ENCODE peak calls at places on chromosomes 4 and X, in seven cellular contexts. I is RWPE1; T is fibroblast of mammary gland; Q is activated CD4-positive, alpha-beta T cell treated with anti-CD3 and anti-CD28 coated beads for 4 hours; Z is dorsolateral prefrontal cortex; K is NB4; N is iPS-NIHi11. P is an unnamed sample.

GRCh38 chr4:77473509-77473908 is 132.1 kb upstream of the CXCL13 start:
- DNase-seq in I (no peak), N (peak; percentile 75), Z (no peak), T (peak; percentile 35), Q (no peak), K (peak; percentile 28), P (peak; percentile 37)

GRCh38 chr4:106494066-106494465 is 125.5 kb upstream of the GIMD1 start:
- DNase-seq in N (no peak), T (peak; percentile 76), Q (no peak), Z (no peak), K (no peak), I (no peak), P (no peak)

GRCh38 chrX:110746014-110746413 is 49.6 kb downstream of the CHRDL1 start:
- DNase-seq in T (no peak), I (no peak), K (no peak), N (no peak), Q (no peak), Z (no peak), P (peak; percentile 14)

GRCh38 chr4:166008510-166008909 is 135.5 kb downstream of the TLL1 start:
- DNase-seq in N (no peak), Z (no peak), I (no peak), T (no peak), Q (no peak), K (no peak), P (no peak)

GRCh38 chrX:140815868-140816267 is 106.3 kb downstream of the LINC00632 start:
- DNase-seq in T (peak; percentile 24), Q (no peak), N (no peak), Z (no peak), I (peak; percentile 5), K (peak; percentile 0), P (no peak)

GRCh38 chr4:185740471-185740873 is 71.5 kb downstream of the SORBS2 start:
- DNase-seq in N (no peak), Q (no peak), K (no peak), Z (no peak), I (no peak), T (no peak), P (no peak)

GRCh38 chr4:4216668-4217067 is 10.1 kb downstream of the OTOP1 start:
- DNase-seq in N (no peak), T (peak; percentile 23), Q (no peak), Z (no peak), I (peak; percentile 6), K (no peak), P (no peak)

GRCh38 chr4:152996101-152996500 is 60.0 kb downstream of the FHDC1 start:
- DNase-seq in N (no peak), Z (no peak), Q (no peak), K (no peak), I (no peak), T (no peak), P (no peak)

GRCh38 chr4:173766231-173766630 is 236.2 kb upstream of the HAND2 start:
- DNase-seq in T (no peak), Q (no peak), N (no peak), Z (no peak), I (no peak), K (no peak), P (no peak)

GRCh38 chr4:153474251-153474650 is 8.1 kb downstream of the TMEM131L start:
- DNase-seq in N (no peak), K (no peak), Q (no peak), Z (no peak), T (no peak), I (no peak), P (no peak)

GRCh38 chr4:119542575-119542974 is 86.0 kb downstream of the PDE5A start:
- DNase-seq in T (no peak), Z (no peak), Q (no peak), I (no peak), K (no peak), N (no peak), P (no peak)

GRCh38 chr4:130043796-130044195 is 947.8 kb downstream of the C4orf33 start:
- DNase-seq in Q (no peak), N (no peak), I (no peak), T (peak; percentile 13), K (no peak), Z (no peak), P (no peak)

GRCh38 chrX:789096-789495 is 158.5 kb downstream of the SHOX start:
- DNase-seq in T (no peak), K (no peak), I (no peak), Z (no peak), N (no peak), Q (no peak), P (peak; percentile 57)

GRCh38 chrX:100819534-100819836 is 706 bp upstream of the CSTF2 start:
- DNase-seq in K (no peak), Z (peak; percentile 3), T (no peak), I (no peak), Q (no peak), N (no peak), P (no peak)

GRCh38 chrX:45592067-45592466 is 391.4 kb upstream of the DIPK2B start:
- DNase-seq in Z (no peak), K (no peak), T (no peak), Q (no peak), I (no peak), N (no peak), P (no peak)

GRCh38 chr4:149279790-149280189 is 535.9 kb downstream of the IQCM start:
- DNase-seq in Q (no peak), Z (no peak), N (no peak), K (no peak), I (no peak), T (peak; percentile 17), P (no peak)

GRCh38 chr4:78074747-78075146 is 17.6 kb downstream of the FRAS1 start:
- DNase-seq in I (no peak), Z (no peak), N (no peak), Q (no peak), K (no peak), T (no peak), P (no peak)

GRCh38 chr4:104475652-104476051 is 19.0 kb downstream of the CXXC4 start:
- DNase-seq in N (peak; percentile 43), T (no peak), Q (no peak), I (no peak), K (no peak), Z (no peak), P (peak; percentile 94)

GRCh38 chr4:1474126-1475090 is 68.2 kb upstream of the NKX1-1 start:
- DNase-seq in Z (no peak), I (no peak), T (no peak), Q (no peak), N (peak; percentile 3), K (no peak), P (no peak)